ENCODE peak calls at places on chromosomes 16 and 17, in eight cellular contexts. One of them, this sample, is unnamed.

GRCh38 chr16:87582221-87582965 is 19.9 kb upstream of the JPH3 start:
- DNase-seq in CD8-positive, alpha-beta T cell: no peak
- DNase-seq in NCI-H345: no peak
- DNase-seq in A549: no peak
- DNase-seq in cardiac fibroblast: peak; percentile 85
- DNase-seq in left cardiac atrium: peak; percentile 78
- DNase-seq in endothelial cell: no peak
- DNase-seq in stimulated activated CD4-positive, alpha-beta T cell treated with anti-CD3 and anti-CD28 coated beads, Interleukin-4, amount 100 ng/mL, for 4 hours: no peak
- DNase-seq in this sample: peak; percentile 81

GRCh38 chr16:65834680-65835079 is 531.8 kb upstream of the CDH5 start:
- DNase-seq in stimulated activated CD4-positive, alpha-beta T cell treated with anti-CD3 and anti-CD28 coated beads, Interleukin-4, amount 100 ng/mL, for 4 hours: no peak
- DNase-seq in A549: no peak
- DNase-seq in left cardiac atrium: no peak
- DNase-seq in NCI-H345: no peak
- DNase-seq in endothelial cell: no peak
- DNase-seq in CD8-positive, alpha-beta T cell: no peak
- DNase-seq in cardiac fibroblast: no peak
- DNase-seq in this sample: no peak

GRCh38 chr17:41710472-41711090 is 1.6 kb upstream of the GAST start:
- DNase-seq in A549: peak; percentile 62
- DNase-seq in left cardiac atrium: no peak
- DNase-seq in NCI-H345: peak; percentile 73
- DNase-seq in endothelial cell: no peak
- DNase-seq in cardiac fibroblast: peak; percentile 95
- DNase-seq in stimulated activated CD4-positive, alpha-beta T cell treated with anti-CD3 and anti-CD28 coated beads, Interleukin-4, amount 100 ng/mL, for 4 hours: peak; percentile 58
- DNase-seq in CD8-positive, alpha-beta T cell: no peak
- DNase-seq in this sample: no peak

GRCh38 chr16:30948087-30948955 is 547 bp upstream of the ORAI3 start:
- DNase-seq in stimulated activated CD4-positive, alpha-beta T cell treated with anti-CD3 and anti-CD28 coated beads, Interleukin-4, amount 100 ng/mL, for 4 hours: no peak
- DNase-seq in endothelial cell: peak; percentile 97
- DNase-seq in CD8-positive, alpha-beta T cell: no peak
- DNase-seq in A549: peak; percentile 98
- DNase-seq in left cardiac atrium: peak; percentile 89
- DNase-seq in cardiac fibroblast: peak; percentile 98
- DNase-seq in NCI-H345: peak; percentile 46
- DNase-seq in this sample: peak; percentile 90

GRCh38 chr17:61758430-61758829 is 104.9 kb downstream of the BRIP1 start:
- DNase-seq in NCI-H345: no peak
- DNase-seq in stimulated activated CD4-positive, alpha-beta T cell treated with anti-CD3 and anti-CD28 coated beads, Interleukin-4, amount 100 ng/mL, for 4 hours: no peak
- DNase-seq in endothelial cell: no peak
- DNase-seq in CD8-positive, alpha-beta T cell: no peak
- DNase-seq in left cardiac atrium: no peak
- DNase-seq in A549: no peak
- DNase-seq in cardiac fibroblast: no peak
- DNase-seq in this sample: no peak

GRCh38 chr17:48244121-48244711 is 136.7 kb downstream of the SNX11 start:
- DNase-seq in A549: peak; percentile 92
- DNase-seq in stimulated activated CD4-positive, alpha-beta T cell treated with anti-CD3 and anti-CD28 coated beads, Interleukin-4, amount 100 ng/mL, for 4 hours: no peak
- DNase-seq in endothelial cell: no peak
- DNase-seq in NCI-H345: no peak
- DNase-seq in CD8-positive, alpha-beta T cell: no peak
- DNase-seq in cardiac fibroblast: peak; percentile 54
- DNase-seq in left cardiac atrium: no peak
- DNase-seq in this sample: no peak

GRCh38 chr16:23572394-23572793 is 14.9 kb downstream of the UBFD1 start:
- DNase-seq in CD8-positive, alpha-beta T cell: no peak
- DNase-seq in endothelial cell: no peak
- DNase-seq in left cardiac atrium: no peak
- DNase-seq in cardiac fibroblast: no peak
- DNase-seq in NCI-H345: no peak
- DNase-seq in A549: no peak
- DNase-seq in stimulated activated CD4-positive, alpha-beta T cell treated with anti-CD3 and anti-CD28 coated beads, Interleukin-4, amount 100 ng/mL, for 4 hours: no peak
- DNase-seq in this sample: no peak

GRCh38 chr17:12463102-12463501 is 202.6 kb upstream of the MYOCD start:
- DNase-seq in cardiac fibroblast: peak; percentile 53
- DNase-seq in left cardiac atrium: no peak
- DNase-seq in endothelial cell: no peak
- DNase-seq in stimulated activated CD4-positive, alpha-beta T cell treated with anti-CD3 and anti-CD28 coated beads, Interleukin-4, amount 100 ng/mL, for 4 hours: no peak
- DNase-seq in CD8-positive, alpha-beta T cell: no peak
- DNase-seq in NCI-H345: no peak
- DNase-seq in A549: no peak
- DNase-seq in this sample: no peak

GRCh38 chr16:89324056-89325010 is 106.8 kb downstream of the ZNF778 start:
- DNase-seq in cardiac fibroblast: peak; percentile 96
- DNase-seq in NCI-H345: no peak
- DNase-seq in stimulated activated CD4-positive, alpha-beta T cell treated with anti-CD3 and anti-CD28 coated beads, Interleukin-4, amount 100 ng/mL, for 4 hours: peak; percentile 40
- DNase-seq in A549: no peak
- DNase-seq in CD8-positive, alpha-beta T cell: no peak
- DNase-seq in left cardiac atrium: peak; percentile 16
- DNase-seq in endothelial cell: no peak
- DNase-seq in this sample: no peak

GRCh38 chr16:503150-504071 is 24.1 kb upstream of the CAPN15 start:
- DNase-seq in left cardiac atrium: no peak
- DNase-seq in stimulated activated CD4-positive, alpha-beta T cell treated with anti-CD3 and anti-CD28 coated beads, Interleukin-4, amount 100 ng/mL, for 4 hours: no peak
- DNase-seq in CD8-positive, alpha-beta T cell: no peak
- DNase-seq in A549: no peak
- DNase-seq in cardiac fibroblast: no peak
- DNase-seq in NCI-H345: no peak
- DNase-seq in endothelial cell: no peak
- DNase-seq in this sample: peak; percentile 38

GRCh38 chr16:80527297-80527696 is 13.5 kb upstream of the DYNLRB2 start:
- DNase-seq in A549: peak; percentile 37
- DNase-seq in CD8-positive, alpha-beta T cell: no peak
- DNase-seq in endothelial cell: peak; percentile 60
- DNase-seq in left cardiac atrium: no peak
- DNase-seq in NCI-H345: peak; percentile 35
- DNase-seq in stimulated activated CD4-positive, alpha-beta T cell treated with anti-CD3 and anti-CD28 coated beads, Interleukin-4, amount 100 ng/mL, for 4 hours: peak; percentile 19
- DNase-seq in cardiac fibroblast: peak; percentile 55
- DNase-seq in this sample: no peak

GRCh38 chr16:89545831-89546574 is 14.5 kb upstream of the RPL13 start:
- DNase-seq in left cardiac atrium: no peak
- DNase-seq in NCI-H345: no peak
- DNase-seq in CD8-positive, alpha-beta T cell: no peak
- DNase-seq in A549: no peak
- DNase-seq in stimulated activated CD4-positive, alpha-beta T cell treated with anti-CD3 and anti-CD28 coated beads, Interleukin-4, amount 100 ng/mL, for 4 hours: no peak
- DNase-seq in cardiac fibroblast: no peak
- DNase-seq in endothelial cell: no peak
- DNase-seq in this sample: no peak

GRCh38 chr16:52537463-52537862 is 9.5 kb downstream of the TOX3 start:
- DNase-seq in NCI-H345: no peak
- DNase-seq in CD8-positive, alpha-beta T cell: no peak
- DNase-seq in endothelial cell: no peak
- DNase-seq in cardiac fibroblast: no peak
- DNase-seq in stimulated activated CD4-positive, alpha-beta T cell treated with anti-CD3 and anti-CD28 coated beads, Interleukin-4, amount 100 ng/mL, for 4 hours: no peak
- DNase-seq in A549: peak; percentile 22
- DNase-seq in left cardiac atrium: no peak
- DNase-seq in this sample: no peak

GRCh38 chr17:74840989-74841666 is 18.6 kb downstream of the GRIN2C start:
- DNase-seq in cardiac fibroblast: peak; percentile 40
- DNase-seq in left cardiac atrium: peak; percentile 87
- DNase-seq in NCI-H345: no peak
- DNase-seq in endothelial cell: no peak
- DNase-seq in A549: no peak
- DNase-seq in CD8-positive, alpha-beta T cell: no peak
- DNase-seq in stimulated activated CD4-positive, alpha-beta T cell treated with anti-CD3 and anti-CD28 coated beads, Interleukin-4, amount 100 ng/mL, for 4 hours: no peak
- DNase-seq in this sample: peak; percentile 80

GRCh38 chr17:17190188-17190587 is 15.9 kb downstream of the PLD6 start:
- DNase-seq in endothelial cell: no peak
- DNase-seq in cardiac fibroblast: no peak
- DNase-seq in CD8-positive, alpha-beta T cell: no peak
- DNase-seq in A549: no peak
- DNase-seq in NCI-H345: no peak
- DNase-seq in left cardiac atrium: no peak
- DNase-seq in stimulated activated CD4-positive, alpha-beta T cell treated with anti-CD3 and anti-CD28 coated beads, Interleukin-4, amount 100 ng/mL, for 4 hours: no peak
- DNase-seq in this sample: no peak

GRCh38 chr16:81846105-81846504 is 67.0 kb downstream of the PLCG2 start:
- DNase-seq in stimulated activated CD4-positive, alpha-beta T cell treated with anti-CD3 and anti-CD28 coated beads, Interleukin-4, amount 100 ng/mL, for 4 hours: no peak
- DNase-seq in left cardiac atrium: no peak
- DNase-seq in NCI-H345: no peak
- DNase-seq in cardiac fibroblast: no peak
- DNase-seq in endothelial cell: no peak
- DNase-seq in CD8-positive, alpha-beta T cell: no peak
- DNase-seq in A549: peak; percentile 20
- DNase-seq in this sample: no peak

GRCh38 chr17:9821921-9822320 is at the start of gene GSG1L2:
- DNase-seq in A549: no peak
- DNase-seq in stimulated activated CD4-positive, alpha-beta T cell treated with anti-CD3 and anti-CD28 coated beads, Interleukin-4, amount 100 ng/mL, for 4 hours: no peak
- DNase-seq in endothelial cell: no peak
- DNase-seq in NCI-H345: no peak
- DNase-seq in cardiac fibroblast: no peak
- DNase-seq in left cardiac atrium: no peak
- DNase-seq in CD8-positive, alpha-beta T cell: no peak
- DNase-seq in this sample: no peak

GRCh38 chr17:38600906-38601305 is 4.8 kb downstream of the SRCIN1 start:
- DNase-seq in CD8-positive, alpha-beta T cell: no peak
- DNase-seq in left cardiac atrium: no peak
- DNase-seq in endothelial cell: no peak
- DNase-seq in stimulated activated CD4-positive, alpha-beta T cell treated with anti-CD3 and anti-CD28 coated beads, Interleukin-4, amount 100 ng/mL, for 4 hours: no peak
- DNase-seq in cardiac fibroblast: no peak
- DNase-seq in NCI-H345: no peak
- DNase-seq in A549: no peak
- DNase-seq in this sample: no peak

GRCh38 chr16:89093602-89094251 is at the start of gene ACSF3:
- DNase-seq in NCI-H345: peak; percentile 42
- DNase-seq in left cardiac atrium: peak; percentile 75
- DNase-seq in stimulated activated CD4-positive, alpha-beta T cell treated with anti-CD3 and anti-CD28 coated beads, Interleukin-4, amount 100 ng/mL, for 4 hours: peak; percentile 57
- DNase-seq in A549: peak; percentile 60
- DNase-seq in CD8-positive, alpha-beta T cell: peak; percentile 61
- DNase-seq in endothelial cell: peak; percentile 49
- DNase-seq in cardiac fibroblast: peak; percentile 46
- DNase-seq in this sample: peak; percentile 87

GRCh38 chr16:914453-914852 is 56.3 kb downstream of the LMF1 start:
- DNase-seq in A549: peak; percentile 15
- DNase-seq in endothelial cell: no peak
- DNase-seq in left cardiac atrium: no peak
- DNase-seq in CD8-positive, alpha-beta T cell: no peak
- DNase-seq in NCI-H345: no peak
- DNase-seq in stimulated activated CD4-positive, alpha-beta T cell treated with anti-CD3 and anti-CD28 coated beads, Interleukin-4, amount 100 ng/mL, for 4 hours: no peak
- DNase-seq in cardiac fibroblast: peak; percentile 1
- DNase-seq in this sample: no peak

GRCh38 chr16:83482545-83483162 is 325.1 kb upstream of the HSBP1 start:
- DNase-seq in CD8-positive, alpha-beta T cell: no peak
- DNase-seq in left cardiac atrium: no peak
- DNase-seq in endothelial cell: no peak
- DNase-seq in NCI-H345: no peak
- DNase-seq in cardiac fibroblast: no peak
- DNase-seq in stimulated activated CD4-positive, alpha-beta T cell treated with anti-CD3 and anti-CD28 coated beads, Interleukin-4, amount 100 ng/mL, for 4 hours: no peak
- DNase-seq in A549: no peak
- DNase-seq in this sample: no peak

GRCh38 chr16:4820652-4821051 is 18.2 kb upstream of the ROGDI start:
- DNase-seq in cardiac fibroblast: no peak
- DNase-seq in CD8-positive, alpha-beta T cell: no peak
- DNase-seq in NCI-H345: no peak
- DNase-seq in left cardiac atrium: no peak
- DNase-seq in stimulated activated CD4-positive, alpha-beta T cell treated with anti-CD3 and anti-CD28 coated beads, Interleukin-4, amount 100 ng/mL, for 4 hours: no peak
- DNase-seq in endothelial cell: no peak
- DNase-seq in A549: no peak
- DNase-seq in this sample: no peak

This sample was measured in right cardiac atrium.